ENCODE peak calls at places on chromosomes 12 and 14, in seven cellular contexts. I is stromal cell of bone marrow; X is GM20000; D is NCI-H1092; K is activated CD8-positive, alpha-beta memory T cell treated with anti-CD3 and anti-CD28 coated beads for 1 hour; L is left cardiac atrium; T is tibial artery. B is an unnamed sample.

GRCh38 chr12:47021298-47021697 is 58.1 kb upstream of the PCED1B start:
- DNase-seq in D (peak), I (peak), K (no peak), X (peak), L (no peak), T (no peak), B (peak)

GRCh38 chr12:118307069-118307954 is 65.4 kb downstream of the TAOK3 start:
- DNase-seq in L (no peak), D (no peak), X (peak), T (no peak), K (no peak), I (peak), B (peak)

GRCh38 chr14:39665084-39665483 is 232.9 kb upstream of the FBXO33 start:
- DNase-seq in K (no peak), X (no peak), D (no peak), T (no peak), I (no peak), L (no peak), B (peak)

GRCh38 chr12:47014474-47014873 is 64.9 kb upstream of the PCED1B start:
- DNase-seq in X (no peak), D (no peak), K (no peak), L (no peak), I (peak), T (no peak), B (no peak)

GRCh38 chr12:120125029-120125428 is 8.5 kb upstream of the RAB35 start:
- DNase-seq in I (no peak), D (no peak), T (no peak), X (no peak), L (no peak), K (no peak), B (no peak)

GRCh38 chr14:34496679-34497513 is 34.9 kb upstream of the SPTSSA start:
- DNase-seq in T (peak), X (no peak), D (no peak), L (peak), K (no peak), I (peak), B (no peak)

GRCh38 chr12:118271770-118272417 is 100.8 kb downstream of the TAOK3 start:
- DNase-seq in K (no peak), D (no peak), L (no peak), X (no peak), T (no peak), I (no peak), B (no peak)

GRCh38 chr12:57522887-57523705 is 472 bp downstream of the MBD6 start:
- DNase-seq in T (peak), I (no peak), X (no peak), D (no peak), L (peak), K (no peak), B (peak)

GRCh38 chr14:20855652-20856291 is 35.4 kb upstream of the RNASE3 start:
- DNase-seq in I (peak), X (peak), K (no peak), L (peak), D (no peak), T (no peak), B (peak)

GRCh38 chr14:28468191-28469151 is 298.1 kb upstream of the FOXG1 start:
- DNase-seq in I (no peak), D (no peak), L (no peak), T (no peak), X (no peak), K (no peak), B (no peak)

GRCh38 chr12:120225852-120226640 is 25.1 kb upstream of the RPLP0 start:
- DNase-seq in L (no peak), I (no peak), T (no peak), D (no peak), K (no peak), X (peak), B (no peak)

GRCh38 chr14:68981124-68981523 is 2.0 kb upstream of the ACTN1 start:
- DNase-seq in D (no peak), T (no peak), I (no peak), L (no peak), X (no peak), K (no peak), B (no peak)

GRCh38 chr12:123139926-123140674 is 10.8 kb downstream of the PITPNM2 start:
- DNase-seq in T (no peak), L (peak), X (no peak), I (peak), D (no peak), K (no peak), B (peak)

GRCh38 chr12:22635812-22636211 is 10.8 kb downstream of the ETNK1 start:
- DNase-seq in D (no peak), K (no peak), T (no peak), I (no peak), L (no peak), X (no peak), B (no peak)

GRCh38 chr12:3225154-3225795 is 148.1 kb downstream of the TSPAN9 start:
- DNase-seq in K (no peak), T (no peak), D (no peak), I (no peak), X (no peak), L (no peak), B (no peak)

GRCh38 chr14:103121161-103121845 is 2.0 kb upstream of the TNFAIP2 start:
- DNase-seq in K (no peak), L (peak), I (no peak), D (peak), X (no peak), T (peak), B (no peak)

GRCh38 chr12:79690156-79690605 is 583 bp downstream of the PAWR start:
- DNase-seq in X (no peak), K (no peak), I (no peak), T (peak), L (peak), D (no peak), B (no peak)

GRCh38 chr12:19970116-19970515 is 398.2 kb upstream of the PDE3A start:
- DNase-seq in D (no peak), T (no peak), K (no peak), L (no peak), X (no peak), I (peak), B (no peak)

GRCh38 chr14:104499784-104500496 is 79.6 kb upstream of the C14orf180 start:
- DNase-seq in L (no peak), I (no peak), D (no peak), T (peak), K (no peak), X (no peak), B (no peak)

GRCh38 chr12:14913381-14913781 is 25.0 kb downstream of the ERP27 start:
- DNase-seq in X (no peak), L (peak), D (no peak), T (no peak), K (no peak), I (no peak), B (no peak)